ENCODE peak calls at places on chromosomes 11 and 22, in eight cellular contexts. R is dorsolateral prefrontal cortex; P is HFF-Myc; E is CD8-positive, alpha-beta T cell; U is breast epithelium; W is IMR-90; S is Peyer's patch; H is astrocyte of the spinal cord. X is an unnamed sample.
A peak's percentile ranks its signal among the peaks of the same experiment; 100 is the strongest.

GRCh38 chr11:46826310-46827044 is 19.6 kb downstream of the CKAP5 start:
- DNase-seq in R (peak; percentile 90), P (peak; percentile 33), E (peak; percentile 77), U (peak; percentile 67), W (peak; percentile 68), S (peak; percentile 70), H (peak; percentile 77), X (peak; percentile 68)

GRCh38 chr11:35321111-35321510 is 98.2 kb downstream of the SLC1A2 start:
- DNase-seq in R (no peak), P (no peak), E (no peak), U (no peak), W (no peak), S (no peak), H (no peak), X (no peak)

GRCh38 chr11:6538892-6539291 is 41.8 kb downstream of the DNHD1 start:
- DNase-seq in R (no peak), P (no peak), E (no peak), U (no peak), W (no peak), S (no peak), H (no peak), X (no peak)

GRCh38 chr11:122721964-122722266 is 66.4 kb downstream of the UBASH3B start:
- DNase-seq in R (no peak), P (peak; percentile 82), E (no peak), U (no peak), W (peak; percentile 94), S (no peak), H (peak; percentile 94), X (peak; percentile 93)

GRCh38 chr22:21902296-21903087 is 35.0 kb upstream of the MAPK1 start:
- DNase-seq in R (no peak), P (no peak), E (no peak), U (peak; percentile 9), W (no peak), S (no peak), H (no peak), X (no peak)

GRCh38 chr11:911031-911889 is 650 bp upstream of the CHID1 start:
- DNase-seq in R (no peak), P (no peak), E (peak; percentile 42), U (no peak), W (peak; percentile 64), S (peak; percentile 31), H (peak; percentile 73), X (peak; percentile 77)

GRCh38 chr11:119706887-119707286 is 22.1 kb downstream of the NECTIN1 start:
- DNase-seq in R (no peak), P (no peak), E (no peak), U (no peak), W (no peak), S (no peak), H (no peak), X (no peak)

GRCh38 chr22:36860821-36861659 is at the start of gene NCF4:
- DNase-seq in R (no peak), P (no peak), E (peak; percentile 13), U (no peak), W (no peak), S (peak; percentile 87), H (no peak), X (no peak)

GRCh38 chr11:126842038-126842437 is 158.5 kb downstream of the KIRREL3 start:
- DNase-seq in R (peak; percentile 48), P (no peak), E (no peak), U (no peak), W (no peak), S (no peak), H (no peak), X (no peak)

GRCh38 chr11:119727523-119728081 is 1.4 kb downstream of the NECTIN1 start:
- DNase-seq in R (peak; percentile 37), P (no peak), E (no peak), U (no peak), W (no peak), S (peak; percentile 32), H (no peak), X (no peak)

GRCh38 chr11:103111400-103111799 is 2.2 kb downstream of the DYNC2H1 start:
- DNase-seq in R (no peak), P (no peak), E (no peak), U (no peak), W (no peak), S (no peak), H (no peak), X (no peak)

GRCh38 chr11:60942970-60943565 is 8.9 kb downstream of the SLC15A3 start:
- DNase-seq in R (no peak), P (no peak), E (no peak), U (no peak), W (no peak), S (no peak), H (no peak), X (no peak)

GRCh38 chr22:29313126-29314071 is 2.1 kb downstream of the RASL10A start:
- DNase-seq in R (no peak), P (no peak), E (no peak), U (peak; percentile 48), W (no peak), S (no peak), H (peak; percentile 37), X (peak; percentile 56)

GRCh38 chr22:47663615-47664605 is 901.5 kb downstream of the TBC1D22A start:
- DNase-seq in R (no peak), P (no peak), E (no peak), U (no peak), W (no peak), S (no peak), H (no peak), X (no peak)

DNA sequence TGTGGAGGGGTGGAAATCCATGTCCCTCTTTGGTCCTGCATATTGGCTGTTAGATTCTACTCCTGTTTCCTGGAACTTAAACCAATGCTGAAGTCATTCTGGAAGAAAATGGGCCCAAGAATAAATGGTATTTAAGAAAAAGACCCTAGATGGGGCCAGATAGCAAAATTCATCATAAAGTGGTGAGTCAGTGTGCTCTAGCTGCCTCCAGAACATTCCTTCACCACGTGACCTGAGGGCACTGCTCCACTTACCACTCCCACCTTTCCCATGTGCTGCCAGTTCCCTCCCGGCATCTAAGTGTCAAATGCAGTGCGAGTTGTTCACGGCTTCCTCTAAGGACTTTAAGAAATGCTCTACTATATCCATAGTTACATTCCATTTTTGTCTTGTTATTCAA is 30.9 kb upstream of the NAP1L4 start:
- DNase-seq in R (no peak), P (no peak), E (no peak), U (no peak), W (peak; percentile 49), S (no peak), H (peak; percentile 83), X (peak; percentile 86)
- H3K4me3 ChIP-seq in R (no peak overlapping the region), P (no peak overlapping the region), E (no peak overlapping the region), U (no peak overlapping the region), W (no peak overlapping the region), S (no peak overlapping the region), H (no peak overlapping the region), X (no peak overlapping the region)

GRCh38 chr11:62627718-62628117 is 5.9 kb upstream of the B3GAT3 start:
- DNase-seq in R (no peak), P (no peak), E (no peak), U (no peak), W (no peak), S (no peak), H (no peak), X (no peak)

GRCh38 chr11:62621027-62621566 is 689 bp downstream of the B3GAT3 start:
- DNase-seq in R (no peak), P (no peak), E (no peak), U (no peak), W (no peak), S (no peak), H (no peak), X (no peak)

GRCh38 chr11:62622476-62622875 is 690 bp upstream of the B3GAT3 start:
- DNase-seq in R (no peak), P (no peak), E (no peak), U (no peak), W (no peak), S (no peak), H (no peak), X (no peak)

DNA sequence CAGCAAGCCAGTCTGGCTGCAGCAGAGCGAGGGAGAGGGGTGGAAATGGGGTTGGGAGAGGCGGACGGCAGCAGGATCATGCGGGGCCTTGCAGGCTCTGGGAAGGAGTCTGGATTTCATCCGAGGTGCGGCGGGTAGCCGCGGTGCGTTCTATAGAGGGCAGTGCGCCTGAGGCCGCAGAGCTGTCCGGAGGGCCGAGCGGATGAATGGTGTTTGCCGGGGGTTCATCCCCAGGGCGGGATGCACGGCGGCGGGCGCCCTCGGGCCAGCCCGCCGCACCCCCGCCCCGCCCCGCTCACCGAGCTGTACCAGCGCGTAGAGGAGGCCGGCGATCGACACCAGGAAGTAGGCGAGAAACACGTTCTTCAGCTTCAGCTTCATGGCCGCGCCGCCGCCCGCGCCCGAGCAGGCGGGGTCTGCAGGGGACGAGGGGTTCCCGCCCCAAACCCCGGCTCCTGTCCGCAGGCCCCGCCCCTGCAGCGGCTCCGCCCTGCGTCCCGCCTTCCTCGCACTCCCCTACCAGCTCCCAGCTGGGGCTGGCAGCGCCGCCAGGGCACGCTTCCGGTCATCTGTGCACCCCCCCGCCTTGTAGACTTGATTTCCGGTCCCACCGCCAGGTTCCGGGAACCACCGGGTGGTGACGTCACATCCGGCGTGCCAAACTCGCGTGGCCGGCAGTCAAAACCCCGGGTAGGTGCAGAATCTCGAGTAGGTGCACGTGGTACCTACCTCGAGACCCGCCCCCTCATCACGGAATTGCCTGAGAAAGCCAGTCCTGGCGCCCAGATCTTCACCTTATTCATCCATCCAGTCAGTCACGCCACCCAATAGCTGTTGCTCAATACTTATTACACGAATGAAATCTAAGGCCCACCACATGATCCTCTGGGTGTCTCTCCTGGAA is at the start of gene B3GAT3:
- DNase-seq in R (peak; percentile 96), P (peak; percentile 91), E (peak; percentile 97), U (peak; percentile 99), W (peak; percentile 98), S (peak; percentile 98), H (peak; percentile 99), X (peak; percentile 97)
- TF ChIP-seq CTCF in R (no peak), P (no peak), E (no peak), U (peak; percentile 19), W (peak; percentile 14), S (peak; percentile 38), H (peak; percentile 6), X (no peak)

DNA sequence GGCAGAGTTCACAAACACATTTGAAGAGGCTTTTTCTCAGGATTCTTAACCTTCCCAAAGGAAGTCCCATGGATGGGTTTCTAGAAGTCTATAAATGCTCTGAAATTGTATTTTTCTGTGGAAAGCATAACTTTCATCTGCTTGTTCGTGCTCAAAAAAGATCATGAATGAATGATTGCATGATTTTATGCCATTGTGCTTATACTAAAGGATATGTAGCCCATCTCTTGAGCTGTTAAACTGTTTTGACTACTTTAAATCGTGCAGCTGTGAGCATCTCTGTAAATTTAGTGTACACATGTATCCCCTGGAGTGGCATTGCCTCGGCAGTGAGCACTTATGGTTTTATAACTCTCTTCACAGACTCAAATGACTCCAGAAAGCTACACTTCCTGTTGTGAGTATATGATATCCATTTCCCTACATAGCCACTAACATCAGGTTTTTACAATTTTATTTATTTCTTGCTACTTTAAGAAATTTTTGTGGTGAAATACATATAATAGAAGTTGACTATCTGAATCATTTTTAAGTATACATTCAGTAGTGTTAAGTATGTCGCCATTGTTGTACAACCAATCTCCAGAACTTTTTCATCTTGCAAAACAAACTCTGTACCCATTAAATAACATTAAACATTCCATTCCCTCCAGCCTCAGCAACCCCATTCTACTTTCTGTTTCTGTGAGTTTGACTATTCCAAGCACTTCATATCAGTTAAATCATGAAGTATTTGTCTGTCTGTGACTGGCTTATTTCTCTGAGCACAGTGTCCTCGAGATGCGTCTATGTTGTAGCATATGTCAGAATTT is 8.0 kb downstream of the NEAT1 start:
- DNase-seq in R (no peak), P (no peak), E (no peak), U (peak; percentile 14), W (peak; percentile 69), S (peak; percentile 25), H (peak; percentile 76), X (peak; percentile 75)
- H3K4me3 ChIP-seq in R (peak overlapping the region; percentile 82), P (peak overlapping the region; percentile 20), E (peak overlapping the region; percentile 43), U (peak overlapping the region; percentile 93), W (peak overlapping the region; percentile 35), S (peak overlapping the region; percentile 66), H (peak overlapping the region; percentile 95), X (peak overlapping the region; percentile 16)

GRCh38 chr11:128555606-128556005 is 31.8 kb downstream of the ETS1 start:
- DNase-seq in R (no peak), P (no peak), E (no peak), U (no peak), W (no peak), S (no peak), H (no peak), X (peak; percentile 32)
- TF ChIP-seq CTCF in R (peak; percentile 23), P (peak; percentile 55), E (no peak), U (no peak), W (peak; percentile 37), S (peak; percentile 33), H (peak; percentile 53), X (peak; percentile 43)